ENCODE peak calls at places on chromosomes 1 and 21, in four cellular contexts. H, W, D and U are unnamed samples. For H4K20me1 and H3K4me1, the result is how much of the 10 kb centered on the place peaks cover.

GRCh38 chr1:9890224-9890731 is 19.8 kb downstream of the CTNNBIP1 start:
- DNase-seq in H (no peak), W (peak), D (peak), U (peak)

GRCh38 chr1:234914606-234915290 is 213.9 kb downstream of the TOMM20 start:
- DNase-seq in H (no peak), W (no peak), D (no peak), U (no peak)

GRCh38 chr1:150257624-150258274 is at the start of gene CA14:
- DNase-seq in H (peak), W (no peak), D (no peak), U (no peak)

GRCh38 chr1:208029381-208030319 is 118.7 kb upstream of the CD34 start:
- DNase-seq in H (no peak), W (peak), D (peak), U (no peak)

GRCh38 chr1:85230305-85230977 is 29.0 kb downstream of the C1orf52 start:
- DNase-seq in H (no peak), W (no peak), D (no peak), U (no peak)

GRCh38 chr21:34885636-34886553 is 163.2 kb downstream of the RUNX1 start:
- DNase-seq in H (peak), W (peak), D (no peak), U (no peak)

GRCh38 chr1:9688599-9688998 is 37.1 kb downstream of the PIK3CD start:
- DNase-seq in H (no peak), W (no peak), D (no peak), U (no peak)

GRCh38 chr1:236728752-236729151 is 42.5 kb downstream of the ACTN2 start:
- DNase-seq in H (no peak), W (no peak), D (no peak), U (no peak)

GRCh38 chr1:63087966-63088365 is 234.4 kb upstream of the FOXD3 start:
- DNase-seq in H (peak), W (no peak), D (no peak), U (no peak)

GRCh38 chr1:50774759-50775351 is 185.2 kb downstream of the FAF1 start:
- DNase-seq in H (no peak), W (peak), D (peak), U (peak)

GRCh38 chr21:36749935-36750578 is 51.1 kb downstream of the SIM2 start:
- DNase-seq in H (peak), W (no peak), D (peak), U (no peak)

GRCh38 chr1:45954401-45954847 is 151.0 kb downstream of the MAST2 start:
- DNase-seq in H (no peak), W (peak), D (peak), U (peak)

GRCh38 chr1:113804421-113805255 is 7.6 kb downstream of the RSBN1 start:
- DNase-seq in H (no peak), W (peak), D (peak), U (peak)

GRCh38 chr21:34801519-34802132 is 132.8 kb downstream of the CLIC6 start:
- DNase-seq in H (no peak), W (peak), D (no peak), U (no peak)

GRCh38 chr1:162732566-162733335 is 57.8 kb upstream of the HSD17B7 start:
- DNase-seq in H (no peak), W (no peak), D (no peak), U (no peak)

GRCh38 chr1:18684306-18684705 is 53.7 kb downstream of the PAX7 start:
- DNase-seq in H (no peak), W (no peak), D (no peak), U (no peak)

GRCh38 chr21:34934350-34934749 is 114.8 kb downstream of the RUNX1 start:
- DNase-seq in H (no peak), W (no peak), D (no peak), U (no peak)

GRCh38 chr1:165661691-165662090 is 30.7 kb downstream of the MGST3 start:
- DNase-seq in H (no peak), W (no peak), D (no peak), U (no peak)

GRCh38 chr21:40846566-40847411 is at the start of gene DSCAM:
- DNase-seq in H (peak), W (no peak), D (no peak), U (peak)

GRCh38 chr1:65469889-65470340 is 49.4 kb downstream of the LEPR start:
- DNase-seq in H (no peak), W (peak), D (peak), U (no peak)

GRCh38 chr1:209095627-209096595 is 487.6 kb upstream of the CAMK1G start:
- DNase-seq in H (no peak), W (no peak), D (peak), U (peak)

GRCh38 chr1:10796029-10796944 is at the start of gene CASZ1:
- DNase-seq in H (peak), W (peak), D (peak), U (peak)

GRCh38 chr1:160117709-160118183 is 2.2 kb downstream of the ATP1A2 start:
- DNase-seq in H (no peak), W (no peak), D (peak), U (no peak)

GRCh38 chr21:39852021-39852721 is 15.1 kb upstream of the PCP4 start:
- DNase-seq in H (no peak), W (no peak), D (no peak), U (no peak)

GRCh38 chr1:243756529-243756928 is 93.5 kb downstream of the AKT3 start:
- DNase-seq in H (no peak), W (no peak), D (no peak), U (peak)

GRCh38 chr1:24190970-24191570 is 4.0 kb upstream of the IFNLR1 start:
- DNase-seq in H (no peak), W (no peak), D (no peak), U (no peak)

GRCh38 chr1:167305705-167306277 is 85.1 kb downstream of the POU2F1 start:
- DNase-seq in H (no peak), W (peak), D (no peak), U (peak)
- H4K20me1 ChIP-seq in H (under half), W (under half), D (under half), U (under half)

GRCh38 chr1:1542766-1543705 is 2.6 kb upstream of the TMEM240 start:
- DNase-seq in H (no peak), W (no peak), D (no peak), U (no peak)
- H3K4me3 ChIP-seq in H (no peak), W (no peak), D (no peak), U (no peak)

DNA sequence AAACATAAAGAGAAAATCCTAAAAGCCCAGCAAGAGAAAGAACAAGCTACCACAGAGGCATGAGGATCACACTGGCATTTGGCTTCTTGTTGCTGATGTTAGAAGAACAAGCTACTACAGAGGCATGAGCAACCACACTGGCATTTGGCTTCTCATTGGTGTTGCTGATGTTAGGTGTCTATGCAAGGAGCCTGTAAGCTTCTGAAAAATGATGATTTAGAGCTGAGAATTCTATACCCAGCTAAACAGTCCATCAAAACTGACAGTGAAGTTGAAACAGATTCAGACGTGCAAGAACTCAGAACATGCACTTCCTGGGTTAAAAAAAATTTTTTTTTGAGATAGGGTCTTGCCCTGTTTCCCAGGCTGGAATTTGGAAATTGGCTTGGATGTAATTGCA is 37.8 kb upstream of the ADARB1 start:
- DNase-seq in H (no peak), W (no peak), D (no peak), U (no peak)
- H3K4me1 ChIP-seq in H (under half), W (under half), D (under half), U (under half)

DNA sequence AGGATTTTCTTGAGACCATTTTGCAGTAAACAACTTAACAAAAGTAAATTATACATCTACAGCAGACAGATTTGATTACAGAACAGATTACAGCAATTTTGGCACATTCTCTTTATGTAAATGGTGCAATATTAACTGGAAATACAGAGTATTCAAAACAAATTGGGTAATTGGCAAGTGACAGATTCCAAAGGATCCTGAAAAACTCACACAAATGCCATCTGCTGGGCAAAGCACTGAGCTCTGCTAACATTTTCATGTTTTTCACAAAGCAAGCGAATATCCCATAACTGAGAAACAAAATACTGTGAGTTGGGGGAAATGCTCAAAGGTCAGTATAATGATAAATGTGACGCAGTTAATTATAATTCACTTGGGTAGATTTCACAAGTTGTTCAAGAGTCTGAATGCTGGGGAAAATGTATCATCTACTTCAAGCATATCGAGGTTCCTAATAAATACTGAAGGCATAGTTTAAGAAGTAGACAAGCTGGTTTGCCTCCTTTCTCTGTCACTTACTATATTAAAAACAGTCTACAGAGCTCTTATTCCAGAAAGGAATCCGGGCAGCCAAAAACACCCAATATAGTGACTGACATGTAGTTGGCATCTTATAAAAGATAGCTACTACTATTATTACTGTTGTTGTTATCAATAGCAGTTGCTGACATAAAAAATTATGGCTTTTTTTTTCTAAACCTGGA is 75.8 kb upstream of the SDC3 start:
- DNase-seq in H (no peak), W (no peak), D (no peak), U (no peak)
- H4K20me1 ChIP-seq in H (under half), W (under half), D (half or more), U (under half)